ENCODE peak calls at places on chromosomes 13 and 19, in seven cellular contexts. Q is cardiac muscle cell, T is C1 segment of cervical spinal cord, S is neural crest cell, Y is T1000, Z is neuronal stem cell, J is dermis blood vessel endothelial cell. P is an unnamed sample.

GRCh38 chr19:1843646-1844394 is 4.5 kb downstream of the REXO1 start:
- DNase-seq in Q (no peak), T (no peak), S (no peak), Y (no peak), Z (no peak), J (peak; percentile 57), P (no peak)

GRCh38 chr13:48066310-48066989 is 28.5 kb downstream of the MED4 start:
- DNase-seq in Q (peak; percentile 8), T (no peak), S (no peak), Y (no peak), Z (no peak), J (peak; percentile 38), P (peak; percentile 84)

GRCh38 chr13:107867701-107868661 is 347.4 kb downstream of the LIG4 start:
- DNase-seq in Q (peak; percentile 52), T (peak; percentile 25), S (peak; percentile 59), Y (no peak), Z (peak; percentile 66), J (peak; percentile 75), P (no peak)

GRCh38 chr19:1924320-1924961 is 16.5 kb upstream of the CSNK1G2 start:
- DNase-seq in Q (no peak), T (no peak), S (no peak), Y (no peak), Z (no peak), J (no peak), P (no peak)

GRCh38 chr13:95137096-95137495 is 164.2 kb downstream of the ABCC4 start:
- DNase-seq in Q (no peak), T (no peak), S (no peak), Y (no peak), Z (no peak), J (peak; percentile 76), P (no peak)

GRCh38 chr19:6039541-6040225 is 61.7 kb upstream of the RANBP3 start:
- DNase-seq in Q (no peak), T (no peak), S (no peak), Y (peak; percentile 89), Z (no peak), J (no peak), P (no peak)

GRCh38 chr19:28569132-28570114 is 643.5 kb downstream of the UQCRFS1 start:
- DNase-seq in Q (no peak), T (no peak), S (no peak), Y (no peak), Z (no peak), J (no peak), P (no peak)

GRCh38 chr13:76848596-76848995 is 37.6 kb downstream of the KCTD12 start:
- DNase-seq in Q (peak; percentile 77), T (no peak), S (no peak), Y (no peak), Z (no peak), J (no peak), P (no peak)

GRCh38 chr19:49422407-49423277 is 599 bp downstream of the PTH2 start:
- DNase-seq in Q (peak; percentile 46), T (no peak), S (peak; percentile 56), Y (no peak), Z (peak; percentile 79), J (peak; percentile 56), P (peak; percentile 68)

GRCh38 chr19:7078007-7078406 is 8.5 kb downstream of the ZNF557 start:
- DNase-seq in Q (no peak), T (no peak), S (no peak), Y (no peak), Z (no peak), J (no peak), P (no peak)

GRCh38 chr13:29707876-29708543 is 112.5 kb upstream of the SLC7A1 start:
- DNase-seq in Q (peak; percentile 65), T (no peak), S (no peak), Y (no peak), Z (peak; percentile 17), J (peak; percentile 73), P (no peak)

GRCh38 chr19:13153627-13154240 is 3.5 kb downstream of the IER2 start:
- DNase-seq in Q (peak; percentile 62), T (peak; percentile 27), S (no peak), Y (no peak), Z (peak; percentile 48), J (peak; percentile 62), P (no peak)

GRCh38 chr13:73579574-73580274 is 520.9 kb downstream of the KLF5 start:
- DNase-seq in Q (no peak), T (no peak), S (no peak), Y (no peak), Z (no peak), J (no peak), P (no peak)

GRCh38 chr13:79079351-79079839 is 326.7 kb downstream of the RBM26 start:
- DNase-seq in Q (no peak), T (no peak), S (no peak), Y (no peak), Z (no peak), J (no peak), P (no peak)

GRCh38 chr19:6464070-6464873 is at the start of gene CRB3:
- DNase-seq in Q (no peak), T (no peak), S (no peak), Y (no peak), Z (no peak), J (no peak), P (peak; percentile 49)

GRCh38 chr19:36850646-36851442 is at the start of gene ZNF345:
- DNase-seq in Q (peak; percentile 97), T (peak; percentile 74), S (peak; percentile 70), Y (peak; percentile 83), Z (peak; percentile 95), J (peak; percentile 97), P (peak; percentile 80)

GRCh38 chr19:7903244-7904073 is at the start of gene MAP2K7:
- DNase-seq in Q (peak; percentile 99), T (peak; percentile 100), S (peak; percentile 100), Y (peak; percentile 99), Z (peak; percentile 100), J (peak; percentile 100), P (peak; percentile 100)

GRCh38 chr13:32883501-32883900 is 132.7 kb upstream of the KL start:
- DNase-seq in Q (peak; percentile 62), T (no peak), S (no peak), Y (no peak), Z (no peak), J (no peak), P (no peak)

GRCh38 chr19:805600-806550 is 8.6 kb downstream of the PTBP1 start:
- DNase-seq in Q (no peak), T (no peak), S (no peak), Y (no peak), Z (no peak), J (no peak), P (no peak)

GRCh38 chr19:34224996-34225658 is 29.2 kb upstream of the GARRE1 start:
- DNase-seq in Q (peak; percentile 45), T (no peak), S (no peak), Y (no peak), Z (no peak), J (no peak), P (peak; percentile 67)

GRCh38 chr13:29849731-29850212 is 645 bp downstream of the UBL3 start:
- DNase-seq in Q (peak; percentile 54), T (peak; percentile 60), S (peak; percentile 20), Y (no peak), Z (no peak), J (peak; percentile 78), P (no peak)

GRCh38 chr19:15323496-15324235 is 8.7 kb downstream of the BRD4 start:
- DNase-seq in Q (peak; percentile 74), T (no peak), S (no peak), Y (no peak), Z (no peak), J (no peak), P (no peak)

GRCh38 chr13:74194856-74195255 is 60.7 kb upstream of the KLF12 start:
- DNase-seq in Q (no peak), T (no peak), S (no peak), Y (no peak), Z (no peak), J (no peak), P (no peak)

GRCh38 chr13:81639984-81640582 is 1299.2 kb upstream of the SPRY2 start:
- DNase-seq in Q (no peak), T (no peak), S (no peak), Y (no peak), Z (no peak), J (no peak), P (no peak)

GRCh38 chr13:42373048-42373812 is 101.3 kb downstream of the AKAP11 start:
- DNase-seq in Q (no peak), T (no peak), S (no peak), Y (no peak), Z (no peak), J (no peak), P (no peak)

GRCh38 chr19:55239004-55239403 is 10.4 kb upstream of the TMEM86B start:
- DNase-seq in Q (no peak), T (no peak), S (no peak), Y (no peak), Z (no peak), J (no peak), P (no peak)

GRCh38 chr19:14061751-14062557 is at the start of gene PALM3:
- DNase-seq in Q (no peak), T (no peak), S (no peak), Y (no peak), Z (no peak), J (no peak), P (no peak)

GRCh38 chr19:4534836-4535658 is at the start of gene PLIN5:
- DNase-seq in Q (peak; percentile 79), T (no peak), S (peak; percentile 83), Y (no peak), Z (peak; percentile 85), J (peak; percentile 73), P (no peak)

GRCh38 chr19:50497030-50497420 is 14.0 kb downstream of the JOSD2 start:
- DNase-seq in Q (no peak), T (no peak), S (no peak), Y (no peak), Z (no peak), J (no peak), P (no peak)

GRCh38 chr19:49165865-49166301 is 8.3 kb downstream of the TRPM4 start:
- DNase-seq in Q (no peak), T (no peak), S (no peak), Y (no peak), Z (no peak), J (peak; percentile 25), P (no peak)

GRCh38 chr19:595326-596262 is 5.9 kb downstream of the HCN2 start:
- DNase-seq in Q (no peak), T (no peak), S (no peak), Y (no peak), Z (no peak), J (no peak), P (no peak)

GRCh38 chr19:8149261-8150094 is at the start of gene FBN3:
- DNase-seq in Q (no peak), T (no peak), S (no peak), Y (no peak), Z (peak; percentile 42), J (no peak), P (no peak)

P was measured in CD4-positive, CD25-positive, alpha-beta regulatory T cell.